ENCODE peak calls at places on chromosomes 1 and 21, in seven cellular contexts. One of them, this sample, is unnamed. For H3K27me3, the result is how much of the 10 kb centered on the place peaks cover.

GRCh38 chr21:39048064-39048463 is 135.2 kb downstream of the PSMG1 start:
- DNase-seq in small intestine: peak
- DNase-seq in BE2C: peak
- DNase-seq in H1: peak
- DNase-seq in effector memory CD4-positive, alpha-beta T cell: no peak
- DNase-seq in tibial nerve: no peak
- DNase-seq in endodermal cell: peak
- DNase-seq in this sample: peak

GRCh38 chr1:54405894-54406293 is 300 bp downstream of the SSBP3 start:
- DNase-seq in small intestine: no peak
- DNase-seq in tibial nerve: no peak
- DNase-seq in endodermal cell: peak
- DNase-seq in BE2C: peak
- DNase-seq in effector memory CD4-positive, alpha-beta T cell: no peak
- DNase-seq in H1: no peak
- DNase-seq in this sample: peak

GRCh38 chr21:33300701-33301631 is 23.8 kb upstream of the IFNAR1 start:
- DNase-seq in endodermal cell: no peak
- DNase-seq in BE2C: peak
- DNase-seq in small intestine: peak
- DNase-seq in H1: peak
- DNase-seq in effector memory CD4-positive, alpha-beta T cell: no peak
- DNase-seq in tibial nerve: no peak
- DNase-seq in this sample: no peak

GRCh38 chr1:31476891-31477846 is 64.2 kb downstream of the SERINC2 start:
- DNase-seq in H1: no peak
- DNase-seq in small intestine: no peak
- DNase-seq in effector memory CD4-positive, alpha-beta T cell: no peak
- DNase-seq in BE2C: peak
- DNase-seq in tibial nerve: no peak
- DNase-seq in endodermal cell: no peak
- DNase-seq in this sample: no peak

GRCh38 chr1:228978486-228979324 is 243.4 kb downstream of the RHOU start:
- DNase-seq in BE2C: no peak
- DNase-seq in H1: no peak
- DNase-seq in small intestine: no peak
- DNase-seq in endodermal cell: peak
- DNase-seq in effector memory CD4-positive, alpha-beta T cell: no peak
- DNase-seq in tibial nerve: no peak
- DNase-seq in this sample: peak

GRCh38 chr1:24636661-24637357 is 6.3 kb upstream of the SRRM1 start:
- DNase-seq in tibial nerve: no peak
- DNase-seq in effector memory CD4-positive, alpha-beta T cell: no peak
- DNase-seq in H1: no peak
- DNase-seq in small intestine: no peak
- DNase-seq in endodermal cell: no peak
- DNase-seq in BE2C: no peak
- DNase-seq in this sample: no peak

GRCh38 chr1:70504176-70504820 is 93.2 kb downstream of the CTH start:
- DNase-seq in small intestine: peak
- DNase-seq in tibial nerve: no peak
- DNase-seq in H1: no peak
- DNase-seq in endodermal cell: no peak
- DNase-seq in effector memory CD4-positive, alpha-beta T cell: no peak
- DNase-seq in BE2C: peak
- DNase-seq in this sample: no peak

GRCh38 chr1:47448462-47449233 is 10.8 kb downstream of the FOXD2 start:
- DNase-seq in H1: no peak
- DNase-seq in tibial nerve: no peak
- DNase-seq in small intestine: no peak
- DNase-seq in BE2C: no peak
- DNase-seq in effector memory CD4-positive, alpha-beta T cell: no peak
- DNase-seq in endodermal cell: no peak
- DNase-seq in this sample: no peak

GRCh38 chr1:218171302-218171893 is 113.7 kb upstream of the RRP15 start:
- DNase-seq in effector memory CD4-positive, alpha-beta T cell: no peak
- DNase-seq in small intestine: peak
- DNase-seq in tibial nerve: no peak
- DNase-seq in H1: no peak
- DNase-seq in endodermal cell: no peak
- DNase-seq in BE2C: no peak
- DNase-seq in this sample: no peak

GRCh38 chr1:172517545-172517944 is 15.4 kb upstream of the SUCO start:
- DNase-seq in small intestine: no peak
- DNase-seq in effector memory CD4-positive, alpha-beta T cell: no peak
- DNase-seq in BE2C: no peak
- DNase-seq in H1: no peak
- DNase-seq in endodermal cell: no peak
- DNase-seq in tibial nerve: no peak
- DNase-seq in this sample: no peak

GRCh38 chr1:190747643-190748186 is 270.1 kb upstream of the BRINP3 start:
- DNase-seq in small intestine: no peak
- DNase-seq in tibial nerve: no peak
- DNase-seq in endodermal cell: no peak
- DNase-seq in H1: no peak
- DNase-seq in BE2C: no peak
- DNase-seq in effector memory CD4-positive, alpha-beta T cell: no peak
- DNase-seq in this sample: no peak

GRCh38 chr1:119549719-119550141 is 42.7 kb downstream of the HSD3B1 start:
- DNase-seq in small intestine: peak
- DNase-seq in H1: peak
- DNase-seq in effector memory CD4-positive, alpha-beta T cell: no peak
- DNase-seq in endodermal cell: peak
- DNase-seq in tibial nerve: no peak
- DNase-seq in BE2C: peak
- DNase-seq in this sample: peak

GRCh38 chr1:19384113-19384512 is 72.0 kb downstream of the SLC66A1 start:
- DNase-seq in effector memory CD4-positive, alpha-beta T cell: no peak
- DNase-seq in tibial nerve: no peak
- DNase-seq in H1: no peak
- DNase-seq in endodermal cell: no peak
- DNase-seq in small intestine: peak
- DNase-seq in BE2C: peak
- DNase-seq in this sample: no peak

GRCh38 chr21:29888437-29888836 is 51.4 kb downstream of the GRIK1 start:
- DNase-seq in H1: no peak
- DNase-seq in tibial nerve: no peak
- DNase-seq in small intestine: no peak
- DNase-seq in effector memory CD4-positive, alpha-beta T cell: no peak
- DNase-seq in endodermal cell: no peak
- DNase-seq in BE2C: no peak
- DNase-seq in this sample: no peak

GRCh38 chr1:30929135-30929889 is 20.8 kb upstream of the SDC3 start:
- DNase-seq in BE2C: peak
- DNase-seq in tibial nerve: no peak
- DNase-seq in endodermal cell: peak
- DNase-seq in small intestine: peak
- DNase-seq in effector memory CD4-positive, alpha-beta T cell: no peak
- DNase-seq in H1: peak
- DNase-seq in this sample: peak

GRCh38 chr1:57633055-57633454 is 209.2 kb upstream of the DAB1 start:
- DNase-seq in tibial nerve: no peak
- DNase-seq in effector memory CD4-positive, alpha-beta T cell: no peak
- DNase-seq in small intestine: no peak
- DNase-seq in endodermal cell: peak
- DNase-seq in H1: no peak
- DNase-seq in BE2C: no peak
- DNase-seq in this sample: peak

GRCh38 chr1:204986181-204986580 is 56.8 kb upstream of the CNTN2 start:
- DNase-seq in tibial nerve: no peak
- DNase-seq in endodermal cell: no peak
- DNase-seq in small intestine: no peak
- DNase-seq in H1: no peak
- DNase-seq in BE2C: no peak
- DNase-seq in effector memory CD4-positive, alpha-beta T cell: no peak
- DNase-seq in this sample: no peak

GRCh38 chr1:174789399-174789798 is 210.3 kb upstream of the CACYBP start:
- DNase-seq in small intestine: no peak
- DNase-seq in BE2C: no peak
- DNase-seq in tibial nerve: no peak
- DNase-seq in effector memory CD4-positive, alpha-beta T cell: no peak
- DNase-seq in H1: no peak
- DNase-seq in endodermal cell: no peak
- DNase-seq in this sample: no peak

GRCh38 chr1:15943515-15944307 is 32.2 kb downstream of the ZBTB17 start:
- DNase-seq in endodermal cell: peak
- DNase-seq in effector memory CD4-positive, alpha-beta T cell: no peak
- DNase-seq in small intestine: no peak
- DNase-seq in tibial nerve: no peak
- DNase-seq in BE2C: no peak
- DNase-seq in H1: no peak
- DNase-seq in this sample: peak

DNA sequence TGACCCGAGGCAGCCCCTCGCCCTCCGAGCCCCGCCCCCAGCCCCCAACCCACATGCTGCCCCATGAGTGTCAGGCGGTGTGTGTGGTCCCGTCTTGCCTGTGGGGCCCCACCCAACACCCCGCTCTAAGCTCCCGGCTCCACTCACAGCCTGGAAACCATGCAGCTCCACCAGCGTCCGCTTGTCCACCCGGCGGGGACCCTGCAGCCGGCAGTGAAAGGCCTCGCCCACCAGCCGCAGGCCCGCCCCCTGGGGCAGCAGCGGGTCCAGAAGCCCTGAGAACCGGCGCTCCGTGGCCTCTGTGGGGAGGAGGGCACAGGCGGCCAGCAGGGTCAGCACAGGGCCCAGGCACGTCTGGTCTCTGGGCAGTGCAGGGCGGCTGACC is 2.7 kb downstream of the C1QTNF12 start:
- DNase-seq in endodermal cell: no peak
- DNase-seq in effector memory CD4-positive, alpha-beta T cell: no peak
- DNase-seq in BE2C: no peak
- DNase-seq in small intestine: no peak
- DNase-seq in tibial nerve: no peak
- DNase-seq in H1: no peak
- DNase-seq in this sample: no peak
- H3K4me3 ChIP-seq in endodermal cell: no peak
- H3K4me3 ChIP-seq in effector memory CD4-positive, alpha-beta T cell: no peak
- H3K4me3 ChIP-seq in BE2C: no peak
- H3K4me3 ChIP-seq in small intestine: peak
- H3K4me3 ChIP-seq in tibial nerve: no peak
- H3K4me3 ChIP-seq in H1: no peak
- H3K4me3 ChIP-seq in this sample: no peak

GRCh38 chr1:2472561-2473166 is 3.4 kb upstream of the PLCH2 start:
- DNase-seq in endodermal cell: no peak
- DNase-seq in tibial nerve: no peak
- DNase-seq in H1: no peak
- DNase-seq in small intestine: no peak
- DNase-seq in BE2C: no peak
- DNase-seq in effector memory CD4-positive, alpha-beta T cell: no peak
- DNase-seq in this sample: peak
- H3K27me3 ChIP-seq in endodermal cell: under half
- H3K27me3 ChIP-seq in tibial nerve: half or more
- H3K27me3 ChIP-seq in H1: under half
- H3K27me3 ChIP-seq in small intestine: under half
- H3K27me3 ChIP-seq in BE2C: under half
- H3K27me3 ChIP-seq in effector memory CD4-positive, alpha-beta T cell: under half
- H3K27me3 ChIP-seq in this sample: under half

GRCh38 chr1:206847337-206847834 is 18.0 kb upstream of the IL20 start:
- DNase-seq in small intestine: no peak
- DNase-seq in effector memory CD4-positive, alpha-beta T cell: no peak
- DNase-seq in H1: no peak
- DNase-seq in tibial nerve: no peak
- DNase-seq in BE2C: no peak
- DNase-seq in endodermal cell: no peak
- DNase-seq in this sample: no peak

GRCh38 chr1:206843626-206844025 is 21.8 kb upstream of the IL20 start:
- DNase-seq in effector memory CD4-positive, alpha-beta T cell: no peak
- DNase-seq in endodermal cell: no peak
- DNase-seq in H1: no peak
- DNase-seq in tibial nerve: no peak
- DNase-seq in small intestine: no peak
- DNase-seq in BE2C: no peak
- DNase-seq in this sample: no peak

GRCh38 chr1:206842851-206843250 is 22.6 kb upstream of the IL20 start:
- DNase-seq in small intestine: no peak
- DNase-seq in tibial nerve: no peak
- DNase-seq in effector memory CD4-positive, alpha-beta T cell: no peak
- DNase-seq in BE2C: no peak
- DNase-seq in H1: no peak
- DNase-seq in endodermal cell: no peak
- DNase-seq in this sample: no peak

GRCh38 chr1:206847946-206848345 is 17.5 kb upstream of the IL20 start:
- DNase-seq in effector memory CD4-positive, alpha-beta T cell: no peak
- DNase-seq in endodermal cell: no peak
- DNase-seq in H1: no peak
- DNase-seq in small intestine: no peak
- DNase-seq in BE2C: no peak
- DNase-seq in tibial nerve: no peak
- DNase-seq in this sample: no peak

DNA sequence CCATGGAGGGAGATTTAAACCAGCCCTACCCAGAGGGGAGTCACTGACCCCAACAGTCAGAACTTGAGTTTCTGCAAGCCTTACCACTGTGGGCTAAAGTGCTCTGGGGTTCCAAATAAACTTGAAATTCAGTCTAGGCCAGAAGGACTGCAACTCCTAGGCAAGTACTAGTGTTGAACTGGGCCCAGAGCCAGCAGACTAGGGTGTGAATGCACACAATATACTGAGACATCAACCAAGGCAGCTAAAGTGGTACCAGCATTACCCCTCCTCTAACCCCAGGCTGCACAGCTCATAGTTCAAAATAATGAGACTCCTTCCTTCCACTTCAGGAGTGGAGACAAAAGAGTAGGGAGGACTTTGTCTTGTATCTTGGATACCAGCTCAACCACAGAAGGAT is 18.9 kb upstream of the IL20 start:
- DNase-seq in BE2C: no peak
- DNase-seq in endodermal cell: no peak
- DNase-seq in effector memory CD4-positive, alpha-beta T cell: no peak
- DNase-seq in small intestine: no peak
- DNase-seq in H1: no peak
- DNase-seq in tibial nerve: no peak
- DNase-seq in this sample: no peak
- H3K4me3 ChIP-seq in BE2C: no peak
- H3K4me3 ChIP-seq in endodermal cell: no peak
- H3K4me3 ChIP-seq in effector memory CD4-positive, alpha-beta T cell: no peak
- H3K4me3 ChIP-seq in small intestine: no peak
- H3K4me3 ChIP-seq in H1: no peak
- H3K4me3 ChIP-seq in tibial nerve: no peak
- H3K4me3 ChIP-seq in this sample: no peak

DNA sequence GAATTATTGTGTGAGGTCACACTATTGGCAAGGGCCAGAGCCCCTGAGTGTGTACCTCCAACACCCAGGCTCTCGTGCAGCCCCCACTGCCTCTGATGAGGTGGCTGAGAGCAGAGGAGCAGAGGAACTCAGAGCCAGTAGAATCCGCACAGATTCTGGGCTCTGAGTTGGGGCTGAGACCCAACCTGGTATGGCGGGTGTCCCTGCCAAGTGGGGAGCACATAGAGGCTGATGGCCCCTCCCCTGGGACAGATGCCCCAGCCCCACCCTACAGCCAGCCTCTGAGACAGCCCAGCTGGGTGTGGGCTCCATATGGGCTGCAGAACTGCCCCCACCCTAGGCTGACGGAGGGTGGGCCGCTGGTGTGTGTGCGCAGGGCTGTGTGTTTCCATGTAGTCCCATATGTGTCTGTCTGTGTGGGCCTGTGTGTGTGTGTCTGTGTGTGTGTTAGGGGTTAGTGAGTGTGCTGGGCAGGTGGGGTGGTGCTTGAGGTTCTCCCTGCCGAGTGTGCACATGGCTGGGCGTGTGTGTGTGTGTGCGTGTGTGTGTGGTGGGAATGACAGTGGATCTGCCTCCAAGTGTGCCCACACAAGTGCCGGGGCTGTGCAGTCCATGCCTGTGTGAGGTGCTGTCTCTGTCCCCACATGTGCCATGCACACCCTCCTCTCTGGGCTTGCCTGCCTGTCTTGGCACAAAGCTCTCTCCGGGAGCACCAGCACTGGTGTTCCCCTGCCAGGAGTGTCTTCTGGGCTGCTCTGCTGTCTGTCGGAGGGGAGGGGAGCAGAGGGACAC is 24.4 kb downstream of the FOXO6 start:
- DNase-seq in BE2C: no peak
- DNase-seq in small intestine: no peak
- DNase-seq in H1: no peak
- DNase-seq in endodermal cell: no peak
- DNase-seq in tibial nerve: no peak
- DNase-seq in effector memory CD4-positive, alpha-beta T cell: no peak
- DNase-seq in this sample: no peak
- H3K27me3 ChIP-seq in BE2C: under half
- H3K27me3 ChIP-seq in small intestine: under half
- H3K27me3 ChIP-seq in H1: under half
- H3K27me3 ChIP-seq in endodermal cell: half or more
- H3K27me3 ChIP-seq in tibial nerve: under half
- H3K27me3 ChIP-seq in effector memory CD4-positive, alpha-beta T cell: under half
- H3K27me3 ChIP-seq in this sample: half or more